ENCODE peak calls at places on chromosomes 4 and X, in six cellular contexts. One of them, this sample, is unnamed.

GRCh38 chr4:99205104-99205979 is 13.7 kb downstream of the ADH6 start:
- DNase-seq in IMR-90: peak; percentile 34
- DNase-seq in H1: no peak
- DNase-seq in H9: no peak
- DNase-seq in neuronal stem cell: no peak
- DNase-seq in mesenchymal stem cell: no peak
- DNase-seq in this sample: peak; percentile 12

GRCh38 chrX:135625995-135626394 is 87.4 kb upstream of the CT45A1 start:
- DNase-seq in IMR-90: no peak
- DNase-seq in mesenchymal stem cell: peak; percentile 0
- DNase-seq in H9: no peak
- DNase-seq in neuronal stem cell: no peak
- DNase-seq in H1: no peak
- DNase-seq in this sample: peak; percentile 20

GRCh38 chrX:105314468-105314867 is 94.0 kb upstream of the TEX13A start:
- DNase-seq in H9: no peak
- DNase-seq in neuronal stem cell: no peak
- DNase-seq in mesenchymal stem cell: no peak
- DNase-seq in H1: no peak
- DNase-seq in IMR-90: peak; percentile 23
- DNase-seq in this sample: peak; percentile 72

GRCh38 chr4:148112231-148112982 is 329.8 kb downstream of the NR3C2 start:
- DNase-seq in H1: no peak
- DNase-seq in H9: no peak
- DNase-seq in mesenchymal stem cell: peak; percentile 24
- DNase-seq in neuronal stem cell: no peak
- DNase-seq in IMR-90: peak; percentile 55
- DNase-seq in this sample: no peak

GRCh38 chr4:28772066-28772465 is 1911.4 kb downstream of the STIM2 start:
- DNase-seq in H9: no peak
- DNase-seq in H1: no peak
- DNase-seq in mesenchymal stem cell: peak; percentile 12
- DNase-seq in IMR-90: peak; percentile 83
- DNase-seq in neuronal stem cell: no peak
- DNase-seq in this sample: no peak

GRCh38 chr4:124155239-124155638 is 557.3 kb downstream of the ANKRD50 start:
- DNase-seq in neuronal stem cell: no peak
- DNase-seq in mesenchymal stem cell: no peak
- DNase-seq in IMR-90: no peak
- DNase-seq in H9: no peak
- DNase-seq in H1: no peak
- DNase-seq in this sample: no peak

GRCh38 chr4:123250843-123251242 is 145.8 kb upstream of the SPRY1 start:
- DNase-seq in mesenchymal stem cell: peak; percentile 38
- DNase-seq in H9: no peak
- DNase-seq in neuronal stem cell: no peak
- DNase-seq in IMR-90: peak; percentile 93
- DNase-seq in H1: no peak
- DNase-seq in this sample: no peak

GRCh38 chr4:8028368-8028767 is 88.7 kb upstream of the AFAP1 start:
- DNase-seq in H9: no peak
- DNase-seq in mesenchymal stem cell: no peak
- DNase-seq in H1: no peak
- DNase-seq in neuronal stem cell: no peak
- DNase-seq in IMR-90: no peak
- DNase-seq in this sample: no peak

GRCh38 chrX:16975233-16975632 is 28.8 kb downstream of the REPS2 start:
- DNase-seq in neuronal stem cell: no peak
- DNase-seq in H1: no peak
- DNase-seq in IMR-90: no peak
- DNase-seq in mesenchymal stem cell: no peak
- DNase-seq in H9: no peak
- DNase-seq in this sample: no peak

GRCh38 chrX:666762-667161 is 36.2 kb downstream of the SHOX start:
- DNase-seq in IMR-90: no peak
- DNase-seq in neuronal stem cell: no peak
- DNase-seq in H1: no peak
- DNase-seq in mesenchymal stem cell: no peak
- DNase-seq in H9: no peak
- DNase-seq in this sample: peak; percentile 52

GRCh38 chr4:67785528-67785927 is 31.3 kb upstream of the GNRHR start:
- DNase-seq in IMR-90: no peak
- DNase-seq in H1: no peak
- DNase-seq in H9: no peak
- DNase-seq in mesenchymal stem cell: no peak
- DNase-seq in neuronal stem cell: no peak
- DNase-seq in this sample: no peak

GRCh38 chr4:70041652-70042286 is 8.5 kb upstream of the HTN1 start:
- DNase-seq in H1: no peak
- DNase-seq in mesenchymal stem cell: no peak
- DNase-seq in neuronal stem cell: no peak
- DNase-seq in H9: no peak
- DNase-seq in IMR-90: no peak
- DNase-seq in this sample: no peak

GRCh38 chrX:95145848-95146540 is 1472.0 kb downstream of the FAM133A start:
- DNase-seq in IMR-90: no peak
- DNase-seq in mesenchymal stem cell: no peak
- DNase-seq in H9: peak; percentile 23
- DNase-seq in neuronal stem cell: no peak
- DNase-seq in H1: no peak
- DNase-seq in this sample: no peak

GRCh38 chrX:148363836-148364235 is 136.6 kb upstream of the AFF2 start:
- DNase-seq in neuronal stem cell: no peak
- DNase-seq in mesenchymal stem cell: no peak
- DNase-seq in H1: no peak
- DNase-seq in H9: no peak
- DNase-seq in IMR-90: no peak
- DNase-seq in this sample: no peak

DNA sequence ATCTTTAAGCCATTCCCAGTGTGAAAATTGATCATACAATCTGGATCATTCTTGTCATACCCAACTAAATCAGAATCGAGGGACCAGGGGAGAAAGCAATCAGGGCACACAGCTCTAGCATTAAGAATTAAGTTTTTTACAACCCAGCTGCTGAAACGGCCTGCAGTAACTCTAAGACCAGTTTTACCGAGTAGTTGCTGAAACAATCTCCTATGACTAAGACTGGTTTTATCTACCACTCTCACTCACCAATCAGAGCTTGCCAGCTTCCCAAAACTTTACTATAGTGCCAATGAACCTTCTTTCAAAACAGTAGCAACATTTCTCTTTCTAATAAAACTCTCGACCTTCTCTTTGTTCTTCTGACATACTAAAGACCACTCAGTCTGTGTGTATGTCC is 2.8 kb upstream of the SAP30 start:
- DNase-seq in mesenchymal stem cell: no peak
- DNase-seq in neuronal stem cell: no peak
- DNase-seq in IMR-90: peak; percentile 27
- DNase-seq in H9: no peak
- DNase-seq in H1: no peak
- DNase-seq in this sample: no peak
- H3K27ac ChIP-seq in mesenchymal stem cell: no peak overlapping the region
- H3K27ac ChIP-seq in neuronal stem cell: no peak overlapping the region
- H3K27ac ChIP-seq in IMR-90: no peak overlapping the region
- H3K27ac ChIP-seq in H9: no peak overlapping the region
- H3K27ac ChIP-seq in H1: no peak overlapping the region
- H3K27ac ChIP-seq in this sample: no peak overlapping the region

GRCh38 chr4:112140536-112140935 is 4.7 kb upstream of the FAM241A start:
- DNase-seq in IMR-90: no peak
- DNase-seq in neuronal stem cell: no peak
- DNase-seq in mesenchymal stem cell: no peak
- DNase-seq in H1: no peak
- DNase-seq in H9: no peak
- DNase-seq in this sample: no peak
- H4K91ac ChIP-seq in IMR-90: no peak overlapping the region
- H4K91ac ChIP-seq in neuronal stem cell: no peak overlapping the region
- H4K91ac ChIP-seq in mesenchymal stem cell: no peak overlapping the region
- H4K91ac ChIP-seq in H1: no peak overlapping the region
- H4K91ac ChIP-seq in H9: no peak overlapping the region
- H4K91ac ChIP-seq in this sample: no peak overlapping the region

DNA sequence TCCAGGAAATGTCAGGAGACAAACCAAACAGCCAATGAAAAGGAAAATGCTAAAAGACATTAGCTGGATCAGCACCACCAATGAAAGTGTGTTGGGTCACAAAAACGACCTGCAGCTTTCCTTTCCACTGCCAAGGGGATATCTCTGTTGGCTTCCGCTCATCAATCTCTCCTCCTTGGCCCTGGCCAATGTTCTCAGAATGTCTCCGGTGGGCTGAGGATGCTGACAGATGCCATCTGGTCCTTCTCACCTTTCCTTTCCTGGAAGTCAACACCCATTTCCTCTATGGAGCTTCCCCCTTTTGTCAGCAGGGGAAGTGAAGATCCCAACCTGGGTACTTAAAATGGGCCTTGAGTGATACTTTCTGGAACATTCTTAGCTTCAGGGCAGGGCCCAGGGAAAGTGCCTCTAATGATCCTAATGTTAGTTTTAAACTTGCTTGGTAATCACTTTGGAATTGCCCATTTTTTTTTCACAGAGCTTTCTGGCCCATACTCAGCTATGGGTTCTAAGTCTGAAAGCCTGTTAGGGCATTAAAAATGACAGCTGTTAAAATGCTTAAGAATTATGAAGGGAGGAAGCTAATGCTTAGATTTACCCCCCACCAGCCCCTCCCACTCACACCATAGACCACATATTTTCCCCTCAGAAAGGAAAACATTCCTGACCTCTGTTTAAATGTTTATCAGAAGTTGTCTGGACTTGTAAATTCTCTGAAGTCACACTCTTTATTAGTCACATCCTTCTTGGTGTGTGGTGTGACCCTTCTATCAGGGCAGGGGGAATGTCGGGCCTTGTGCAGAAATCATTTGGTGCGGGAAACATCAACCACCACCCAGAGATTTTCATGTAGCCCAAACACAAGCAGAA is 29.2 kb downstream of the IGFBP7 start:
- DNase-seq in IMR-90: peak; percentile 98
- DNase-seq in neuronal stem cell: no peak
- DNase-seq in H1: no peak
- DNase-seq in H9: no peak
- DNase-seq in mesenchymal stem cell: peak; percentile 98
- DNase-seq in this sample: no peak
- H3K18ac ChIP-seq in IMR-90: peak overlapping the region; percentile 83
- H3K18ac ChIP-seq in neuronal stem cell: no peak overlapping the region
- H3K18ac ChIP-seq in H1: no peak overlapping the region
- H3K18ac ChIP-seq in H9: peak overlapping the region; percentile 52
- H3K18ac ChIP-seq in mesenchymal stem cell: peak overlapping the region; percentile 74
- H3K18ac ChIP-seq in this sample: peak overlapping the region; percentile 76

GRCh38 chr4:76588268-76588667 is 153.2 kb downstream of the SHROOM3 start:
- DNase-seq in mesenchymal stem cell: no peak
- DNase-seq in neuronal stem cell: peak; percentile 50
- DNase-seq in H1: no peak
- DNase-seq in H9: peak; percentile 45
- DNase-seq in IMR-90: no peak
- DNase-seq in this sample: no peak
- H3K27ac ChIP-seq in mesenchymal stem cell: no peak overlapping the region
- H3K27ac ChIP-seq in neuronal stem cell: peak overlapping the region; percentile 71
- H3K27ac ChIP-seq in H1: no peak overlapping the region
- H3K27ac ChIP-seq in H9: peak overlapping the region; percentile 51
- H3K27ac ChIP-seq in IMR-90: no peak overlapping the region
- H3K27ac ChIP-seq in this sample: peak overlapping the region; percentile 89

DNA sequence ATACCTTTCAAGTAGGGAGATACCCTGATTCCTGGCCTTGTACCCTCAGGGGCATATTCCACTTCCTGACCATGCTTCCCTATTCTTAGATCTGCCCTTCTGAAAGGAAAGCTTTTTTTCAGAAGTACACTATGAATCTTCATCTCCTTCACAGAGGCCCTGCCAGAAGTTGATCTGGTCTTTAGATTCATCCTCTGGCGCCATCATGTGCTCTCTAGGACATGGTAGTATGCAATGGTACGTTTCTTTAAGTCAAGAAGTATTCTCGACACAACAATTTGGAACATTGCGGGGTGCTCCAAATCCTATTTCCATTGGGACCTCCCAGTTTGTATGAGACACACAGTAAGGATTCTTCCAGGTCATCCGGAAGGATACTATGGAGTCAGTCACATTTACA is 39.7 kb upstream of the DIPK2B start:
- DNase-seq in neuronal stem cell: no peak
- DNase-seq in IMR-90: no peak
- DNase-seq in H9: no peak
- DNase-seq in H1: no peak
- DNase-seq in mesenchymal stem cell: no peak
- DNase-seq in this sample: no peak
- H4K91ac ChIP-seq in neuronal stem cell: no peak overlapping the region
- H4K91ac ChIP-seq in IMR-90: no peak overlapping the region
- H4K91ac ChIP-seq in H9: no peak overlapping the region
- H4K91ac ChIP-seq in H1: no peak overlapping the region
- H4K91ac ChIP-seq in mesenchymal stem cell: no peak overlapping the region
- H4K91ac ChIP-seq in this sample: no peak overlapping the region

GRCh38 chrX:71100581-71101505 is 5.2 kb downstream of the FOXO4 start:
- DNase-seq in IMR-90: no peak
- DNase-seq in H1: no peak
- DNase-seq in mesenchymal stem cell: no peak
- DNase-seq in H9: peak; percentile 39
- DNase-seq in neuronal stem cell: no peak
- DNase-seq in this sample: no peak

GRCh38 chrX:71102292-71102691 is 4.2 kb downstream of the CXorf65 start:
- DNase-seq in neuronal stem cell: no peak
- DNase-seq in H9: no peak
- DNase-seq in IMR-90: no peak
- DNase-seq in H1: no peak
- DNase-seq in mesenchymal stem cell: no peak
- DNase-seq in this sample: no peak

GRCh38 chrX:71098302-71098701 is 2.7 kb downstream of the FOXO4 start:
- DNase-seq in H1: no peak
- DNase-seq in IMR-90: peak; percentile 23
- DNase-seq in mesenchymal stem cell: peak; percentile 63
- DNase-seq in neuronal stem cell: no peak
- DNase-seq in H9: no peak
- DNase-seq in this sample: peak; percentile 46

GRCh38 chrX:71098951-71099506 is 3.4 kb downstream of the FOXO4 start:
- DNase-seq in neuronal stem cell: no peak
- DNase-seq in H9: peak; percentile 34
- DNase-seq in H1: no peak
- DNase-seq in mesenchymal stem cell: no peak
- DNase-seq in IMR-90: no peak
- DNase-seq in this sample: no peak

DNA sequence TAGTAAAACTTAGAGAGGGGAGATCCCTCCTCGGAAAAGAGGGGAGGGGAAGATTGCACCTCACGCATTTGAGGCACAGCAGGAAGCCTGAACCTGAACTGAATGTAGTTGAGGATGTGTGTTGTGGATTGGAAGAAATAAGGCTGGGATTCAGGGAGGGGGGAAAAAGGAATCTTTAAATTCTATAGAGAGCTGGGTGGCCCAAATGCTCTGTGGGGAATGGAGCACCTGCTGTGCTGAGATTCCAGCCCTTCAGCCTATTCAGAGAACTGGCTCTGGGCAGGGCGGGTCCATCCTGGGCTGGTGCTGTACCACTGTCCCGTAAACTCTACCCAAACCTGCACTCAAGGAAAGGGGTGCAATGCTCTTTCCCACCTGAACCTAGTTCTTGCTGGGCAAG is 4.1 kb downstream of the FOXO4 start:
- DNase-seq in H9: peak; percentile 57
- DNase-seq in H1: peak; percentile 47
- DNase-seq in neuronal stem cell: no peak
- DNase-seq in mesenchymal stem cell: no peak
- DNase-seq in IMR-90: no peak
- DNase-seq in this sample: no peak
- H3K18ac ChIP-seq in H9: no peak overlapping the region
- H3K18ac ChIP-seq in H1: no peak overlapping the region
- H3K18ac ChIP-seq in neuronal stem cell: no peak overlapping the region
- H3K18ac ChIP-seq in mesenchymal stem cell: no peak overlapping the region
- H3K18ac ChIP-seq in IMR-90: no peak overlapping the region
- H3K18ac ChIP-seq in this sample: no peak overlapping the region

GRCh38 chrX:118729043-118729652 is 1.7 kb downstream of the IL13RA1 start:
- DNase-seq in neuronal stem cell: no peak
- DNase-seq in H1: no peak
- DNase-seq in mesenchymal stem cell: no peak
- DNase-seq in H9: no peak
- DNase-seq in IMR-90: no peak
- DNase-seq in this sample: no peak
- H3K27ac ChIP-seq in neuronal stem cell: no peak overlapping the region
- H3K27ac ChIP-seq in H1: no peak overlapping the region
- H3K27ac ChIP-seq in mesenchymal stem cell: no peak overlapping the region
- H3K27ac ChIP-seq in H9: no peak overlapping the region
- H3K27ac ChIP-seq in IMR-90: no peak overlapping the region
- H3K27ac ChIP-seq in this sample: no peak overlapping the region

This sample was measured in trophoblast cell.